ENCODE peak calls at places on chromosomes 16 and 17, in four cellular contexts. One of them, this sample, is unnamed.

GRCh38 chr16:56988948-56989945 is at the start of gene NLRC5:
- DNase-seq in K562: no peak
- DNase-seq in HCT116: peak
- DNase-seq in HepG2: peak
- DNase-seq in this sample: no peak

GRCh38 chr16:72468582-72468981 is 296.6 kb upstream of the PMFBP1 start:
- DNase-seq in K562: no peak
- DNase-seq in HCT116: no peak
- DNase-seq in HepG2: peak
- DNase-seq in this sample: no peak

GRCh38 chr16:68235105-68235881 is 634 bp downstream of the ESRP2 start:
- DNase-seq in K562: no peak
- DNase-seq in HCT116: no peak
- DNase-seq in HepG2: peak
- DNase-seq in this sample: no peak

GRCh38 chr17:44358066-44358465 is 5.6 kb downstream of the FAM171A2 start:
- DNase-seq in K562: no peak
- DNase-seq in HCT116: no peak
- DNase-seq in HepG2: no peak
- DNase-seq in this sample: no peak

GRCh38 chr16:81321039-81321438 is 6.3 kb downstream of the GAN start:
- DNase-seq in K562: no peak
- DNase-seq in HCT116: no peak
- DNase-seq in HepG2: no peak
- DNase-seq in this sample: no peak

GRCh38 chr17:34997355-34997862 is 17.1 kb downstream of the LIG3 start:
- DNase-seq in K562: no peak
- DNase-seq in HCT116: no peak
- DNase-seq in HepG2: no peak
- DNase-seq in this sample: no peak

GRCh38 chr17:48770954-48771353 is 42.4 kb upstream of the HOXB13 start:
- DNase-seq in K562: no peak
- DNase-seq in HCT116: no peak
- DNase-seq in HepG2: no peak
- DNase-seq in this sample: no peak

GRCh38 chr16:30565984-30566383 is 5.5 kb downstream of the ZNF688 start:
- DNase-seq in K562: no peak
- DNase-seq in HCT116: no peak
- DNase-seq in HepG2: no peak
- DNase-seq in this sample: no peak

GRCh38 chr17:44996304-44996703 is 28.2 kb upstream of the C1QL1 start:
- DNase-seq in K562: no peak
- DNase-seq in HCT116: no peak
- DNase-seq in HepG2: no peak
- DNase-seq in this sample: no peak

GRCh38 chr16:75029854-75030253 is 31.0 kb downstream of the ZNRF1 start:
- DNase-seq in K562: no peak
- DNase-seq in HCT116: no peak
- DNase-seq in HepG2: peak
- DNase-seq in this sample: no peak

GRCh38 chr16:79171504-79172240 is 428.9 kb downstream of the MAF start:
- DNase-seq in K562: no peak
- DNase-seq in HCT116: no peak
- DNase-seq in HepG2: no peak
- DNase-seq in this sample: no peak

GRCh38 chr16:88444826-88445582 is 8.1 kb upstream of the ZFPM1 start:
- DNase-seq in K562: no peak
- DNase-seq in HCT116: no peak
- DNase-seq in HepG2: no peak
- DNase-seq in this sample: no peak

GRCh38 chr17:45225051-45225700 is 3.5 kb downstream of the FMNL1 start:
- DNase-seq in K562: no peak
- DNase-seq in HCT116: no peak
- DNase-seq in HepG2: no peak
- DNase-seq in this sample: no peak

GRCh38 chr17:67469208-67469980 is 92.3 kb downstream of the PITPNC1 start:
- DNase-seq in K562: no peak
- DNase-seq in HCT116: no peak
- DNase-seq in HepG2: peak
- DNase-seq in this sample: no peak

GRCh38 chr17:40984226-40984625 is at the start of gene KRT40:
- DNase-seq in K562: no peak
- DNase-seq in HCT116: no peak
- DNase-seq in HepG2: no peak
- DNase-seq in this sample: no peak

GRCh38 chr17:40519089-40519775 is 17.8 kb upstream of the TNS4 start:
- DNase-seq in K562: no peak
- DNase-seq in HCT116: no peak
- DNase-seq in HepG2: no peak
- DNase-seq in this sample: no peak

GRCh38 chr17:6639651-6640535 is 618 bp downstream of the KIAA0753 start:
- DNase-seq in K562: peak
- DNase-seq in HCT116: no peak
- DNase-seq in HepG2: no peak
- DNase-seq in this sample: no peak

GRCh38 chr17:40618754-40619625 is 28.6 kb downstream of the SMARCE1 start:
- DNase-seq in K562: no peak
- DNase-seq in HCT116: no peak
- DNase-seq in HepG2: peak
- DNase-seq in this sample: no peak

GRCh38 chr17:31067699-31068184 is 27.0 kb upstream of the NF1 start:
- DNase-seq in K562: no peak
- DNase-seq in HCT116: peak
- DNase-seq in HepG2: peak
- DNase-seq in this sample: peak

GRCh38 chr16:85706449-85707034 is 17.8 kb upstream of the GINS2 start:
- DNase-seq in K562: no peak
- DNase-seq in HCT116: no peak
- DNase-seq in HepG2: no peak
- DNase-seq in this sample: no peak

GRCh38 chr17:32746280-32746679 is 130.6 kb downstream of the MYO1D start:
- DNase-seq in K562: no peak
- DNase-seq in HCT116: no peak
- DNase-seq in HepG2: no peak
- DNase-seq in this sample: no peak

GRCh38 chr17:77886387-77886728 is 72.1 kb upstream of the TNRC6C start:
- DNase-seq in K562: peak
- DNase-seq in HCT116: no peak
- DNase-seq in HepG2: no peak
- DNase-seq in this sample: no peak

GRCh38 chr16:57383276-57384247 is 11.3 kb downstream of the CX3CL1 start:
- DNase-seq in K562: no peak
- DNase-seq in HCT116: no peak
- DNase-seq in HepG2: peak
- DNase-seq in this sample: no peak

GRCh38 chr17:58308985-58309917 is 19.3 kb downstream of the TSPOAP1 start:
- DNase-seq in K562: no peak
- DNase-seq in HCT116: no peak
- DNase-seq in HepG2: no peak
- DNase-seq in this sample: no peak

GRCh38 chr17:74431568-74432483 is at the start of gene GPRC5C:
- DNase-seq in K562: peak
- DNase-seq in HCT116: peak
- DNase-seq in HepG2: peak
- DNase-seq in this sample: no peak

GRCh38 chr17:74433421-74434121 is 1.7 kb downstream of the GPRC5C start:
- DNase-seq in K562: no peak
- DNase-seq in HCT116: no peak
- DNase-seq in HepG2: peak
- DNase-seq in this sample: no peak

GRCh38 chr17:74430385-74430705 is 1.5 kb upstream of the GPRC5C start:
- DNase-seq in K562: no peak
- DNase-seq in HCT116: no peak
- DNase-seq in HepG2: no peak
- DNase-seq in this sample: no peak

GRCh38 chr17:74430706-74431567 is 951 bp upstream of the GPRC5C start:
- DNase-seq in K562: peak
- DNase-seq in HCT116: peak
- DNase-seq in HepG2: peak
- DNase-seq in this sample: no peak

DNA sequence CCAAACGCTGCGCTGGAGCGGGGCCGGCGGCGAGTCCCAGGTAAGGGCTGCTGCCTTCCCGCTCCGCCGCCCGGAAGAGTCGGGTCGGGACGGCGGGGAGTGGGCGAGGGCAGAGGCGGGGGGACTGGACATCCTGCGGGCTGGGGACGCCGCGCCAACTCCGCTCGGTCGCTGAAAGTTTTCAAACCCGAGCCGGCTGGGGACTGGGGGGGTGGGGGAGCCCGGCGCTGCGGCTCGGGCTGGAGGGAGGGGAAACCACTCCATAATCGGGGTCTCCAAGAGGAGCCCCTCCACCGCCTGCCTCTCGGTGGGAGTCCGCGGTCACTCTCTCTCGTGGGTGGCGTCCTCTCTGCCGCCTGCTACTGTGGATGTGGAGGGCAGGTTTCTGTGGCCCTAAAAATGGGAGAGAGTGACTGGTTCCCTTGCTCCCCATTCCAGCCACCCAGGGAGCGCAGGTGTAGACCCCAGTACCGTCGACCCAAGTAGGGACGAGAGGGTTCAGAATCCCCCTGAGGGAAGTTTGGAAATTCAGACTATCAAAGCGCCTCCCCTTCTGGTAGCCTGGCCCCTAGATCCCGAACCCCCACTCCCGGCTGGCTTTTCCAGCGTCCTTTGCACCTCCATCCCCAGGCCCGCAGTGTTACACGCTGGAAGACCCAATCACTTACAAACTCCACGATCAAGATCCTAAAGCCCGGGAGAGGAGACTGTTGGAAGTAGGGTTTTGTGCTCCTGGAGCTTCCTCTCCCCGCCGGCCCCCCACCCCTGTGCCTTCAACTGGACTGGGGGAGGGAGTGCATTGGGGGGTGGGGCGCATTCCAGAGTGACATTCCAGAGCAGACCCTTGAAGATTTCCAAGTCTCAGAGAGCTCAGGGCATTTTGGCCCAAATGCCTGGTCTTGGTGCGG is 850 bp downstream of the GPRC5C start:
- DNase-seq in K562: no peak
- DNase-seq in HCT116: no peak
- DNase-seq in HepG2: no peak
- DNase-seq in this sample: no peak
- TF ChIP-seq SIN3A in K562: no peak
- TF ChIP-seq SIN3A in HCT116: no peak
- TF ChIP-seq SIN3A in HepG2: peak
- TF ChIP-seq SIN3A in this sample: no peak

GRCh38 chr17:8643855-8644506 is 13.5 kb upstream of the MYH10 start:
- DNase-seq in K562: no peak
- DNase-seq in HCT116: no peak
- DNase-seq in HepG2: peak
- DNase-seq in this sample: no peak

GRCh38 chr17:8644507-8644902 is 14.0 kb upstream of the MYH10 start:
- DNase-seq in K562: no peak
- DNase-seq in HCT116: no peak
- DNase-seq in HepG2: no peak
- DNase-seq in this sample: no peak

GRCh38 chr17:8649157-8650118 is 18.9 kb upstream of the MYH10 start:
- DNase-seq in K562: no peak
- DNase-seq in HCT116: no peak
- DNase-seq in HepG2: no peak
- DNase-seq in this sample: no peak

GRCh38 chr17:8650119-8650499 is 19.6 kb upstream of the MYH10 start:
- DNase-seq in K562: no peak
- DNase-seq in HCT116: no peak
- DNase-seq in HepG2: no peak
- DNase-seq in this sample: no peak

GRCh38 chr17:8647202-8647601 is 16.7 kb upstream of the MYH10 start:
- DNase-seq in K562: no peak
- DNase-seq in HCT116: no peak
- DNase-seq in HepG2: no peak
- DNase-seq in this sample: no peak
- TF ChIP-seq TCF7L2 in K562: no peak
- TF ChIP-seq TCF7L2 in HCT116: no peak
- TF ChIP-seq TCF7L2 in HepG2: no peak
- TF ChIP-seq TCF7L2 in this sample: no peak

GRCh38 chr17:33927732-33928133 is 327.4 kb upstream of the CCL2 start:
- DNase-seq in K562: peak
- DNase-seq in HCT116: no peak
- DNase-seq in HepG2: no peak
- DNase-seq in this sample: no peak
- TF ChIP-seq SIN3A in K562: no peak
- TF ChIP-seq SIN3A in HCT116: no peak
- TF ChIP-seq SIN3A in HepG2: no peak
- TF ChIP-seq SIN3A in this sample: no peak

DNA sequence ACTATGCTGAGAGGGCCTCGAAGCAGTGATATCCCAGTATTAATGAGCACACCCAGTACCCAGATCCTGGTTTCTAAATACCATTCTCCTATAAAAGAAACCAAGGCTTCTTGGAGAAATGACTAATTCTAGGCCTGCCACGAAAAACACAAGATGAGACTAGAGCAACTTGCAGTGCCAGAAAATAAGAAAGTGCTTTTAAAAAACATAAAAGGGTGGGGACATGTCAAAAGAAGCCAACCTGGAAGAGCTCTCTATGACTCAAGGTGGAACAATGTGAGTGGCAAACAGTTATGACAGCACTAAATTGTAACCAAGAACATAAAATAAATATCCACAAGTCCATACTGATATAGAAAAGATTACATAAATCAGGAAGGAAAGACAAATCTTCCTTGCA is 153.2 kb upstream of the KCNJ18 start:
- DNase-seq in K562: no peak
- DNase-seq in HCT116: no peak
- DNase-seq in HepG2: no peak
- DNase-seq in this sample: no peak
- TF ChIP-seq TCF7L2 in K562: no peak
- TF ChIP-seq TCF7L2 in HCT116: no peak
- TF ChIP-seq TCF7L2 in HepG2: no peak
- TF ChIP-seq TCF7L2 in this sample: no peak

GRCh38 chr16:5319799-5320198 is 222.2 kb upstream of the EEF2KMT start:
- DNase-seq in K562: no peak
- DNase-seq in HCT116: no peak
- DNase-seq in HepG2: no peak
- DNase-seq in this sample: no peak
- TF ChIP-seq SIN3A in K562: no peak
- TF ChIP-seq SIN3A in HCT116: no peak
- TF ChIP-seq SIN3A in HepG2: no peak
- TF ChIP-seq SIN3A in this sample: no peak

This sample was measured in Panc1.